ENCODE peak calls at places on chromosome X, in four cellular contexts. P, X, B and S are unnamed samples.

GRCh38 chrX:20988118-20988517 is 386.1 kb upstream of the CNKSR2 start:
- DNase-seq in X (no peak), B (no peak), P (peak; percentile 55), S (peak; percentile 10)

GRCh38 chrX:121245763-121246162 is 198.4 kb downstream of the GLUD2 start:
- DNase-seq in P (no peak), X (no peak), B (no peak), S (no peak)

GRCh38 chrX:47662144-47662657 is 3.2 kb upstream of the UXT start:
- DNase-seq in P (peak; percentile 77), X (no peak), B (no peak), S (peak; percentile 69)

GRCh38 chrX:139049455-139049854 is 337.9 kb upstream of the FGF13 start:
- DNase-seq in B (no peak), X (no peak), P (no peak), S (no peak)

GRCh38 chrX:100980608-100981497 is 11.3 kb downstream of the ARL13A start:
- DNase-seq in X (no peak), P (peak; percentile 80), B (no peak), S (no peak)

GRCh38 chrX:107731831-107732502 is 43.6 kb downstream of the TSC22D3 start:
- DNase-seq in B (peak; percentile 39), P (peak; percentile 92), X (no peak), S (peak; percentile 17)

GRCh38 chrX:153981771-153982533 is 9.4 kb downstream of the TMEM187 start:
- DNase-seq in P (no peak), X (peak; percentile 22), B (no peak), S (no peak)

GRCh38 chrX:37603938-37604409 is 32.5 kb downstream of the LANCL3 start:
- DNase-seq in P (peak; percentile 43), B (no peak), X (no peak), S (no peak)